ENCODE peak calls at places on chromosomes 3 and 15, in six cellular contexts. Y is cardiac fibroblast, Q is Calu3, Z is AML-193, I is NCI-H1694, W is HEK293T. S is an unnamed sample.

GRCh38 chr15:90106522-90107117 is 4.4 kb upstream of the IDH2 start:
- DNase-seq in Y (peak; percentile 50), Q (peak; percentile 56), Z (no peak), I (no peak), W (no peak), S (no peak)

GRCh38 chr3:177263615-177264365 is 66.5 kb upstream of the TBL1XR1 start:
- DNase-seq in Y (peak; percentile 13), Q (no peak), Z (peak; percentile 63), I (no peak), W (no peak), S (no peak)

GRCh38 chr3:74607803-74608202 is 6.7 kb downstream of the CNTN3 start:
- DNase-seq in Y (no peak), Q (no peak), Z (no peak), I (no peak), W (no peak), S (no peak)

GRCh38 chr3:108202834-108203233 is 19.4 kb downstream of the IFT57 start:
- DNase-seq in Y (peak; percentile 65), Q (no peak), Z (no peak), I (no peak), W (peak; percentile 8), S (no peak)

GRCh38 chr15:65666257-65666656 is 44.5 kb downstream of the SLC24A1 start:
- DNase-seq in Y (peak; percentile 91), Q (no peak), Z (no peak), I (no peak), W (no peak), S (no peak)

GRCh38 chr3:108488631-108489030 is 21.8 kb downstream of the MYH15 start:
- DNase-seq in Y (peak; percentile 82), Q (no peak), Z (no peak), I (no peak), W (no peak), S (no peak)

GRCh38 chr15:90078965-90079364 is 23.3 kb downstream of the IDH2 start:
- DNase-seq in Y (no peak), Q (no peak), Z (no peak), I (no peak), W (no peak), S (no peak)

GRCh38 chr3:157948605-157949383 is 157.4 kb downstream of the SHOX2 start:
- DNase-seq in Y (no peak), Q (no peak), Z (no peak), I (no peak), W (peak; percentile 9), S (no peak)

GRCh38 chr3:119628390-119628789 is 30.7 kb downstream of the PLA1A start:
- DNase-seq in Y (no peak), Q (no peak), Z (no peak), I (no peak), W (no peak), S (no peak)

GRCh38 chr15:101258238-101259144 is 6.6 kb upstream of the CHSY1 start:
- DNase-seq in Y (peak; percentile 88), Q (peak; percentile 75), Z (peak; percentile 61), I (peak; percentile 34), W (peak; percentile 62), S (peak; percentile 21)

GRCh38 chr3:37540786-37541185 is 320.9 kb upstream of the CTDSPL start:
- DNase-seq in Y (no peak), Q (no peak), Z (no peak), I (peak; percentile 7), W (no peak), S (no peak)

GRCh38 chr3:175865724-175866123 is 1006.6 kb downstream of the NAALADL2 start:
- DNase-seq in Y (no peak), Q (no peak), Z (no peak), I (no peak), W (no peak), S (no peak)

GRCh38 chr15:49154799-49155109 is 645 bp downstream of the COPS2 start:
- DNase-seq in Y (no peak), Q (no peak), Z (no peak), I (no peak), W (no peak), S (no peak)

GRCh38 chr15:62105266-62105665 is 38.5 kb downstream of the C2CD4A start:
- DNase-seq in Y (no peak), Q (no peak), Z (no peak), I (no peak), W (no peak), S (no peak)

GRCh38 chr3:125367403-125368230 is 7.5 kb downstream of the ZNF148 start:
- DNase-seq in Y (peak; percentile 55), Q (no peak), Z (no peak), I (no peak), W (no peak), S (no peak)

GRCh38 chr15:53307952-53308624 is 451.4 kb downstream of the WDR72 start:
- DNase-seq in Y (no peak), Q (no peak), Z (no peak), I (no peak), W (no peak), S (no peak)

GRCh38 chr3:33940149-33940548 is 141.7 kb downstream of the PDCD6IP start:
- DNase-seq in Y (peak; percentile 45), Q (no peak), Z (no peak), I (no peak), W (no peak), S (no peak)

GRCh38 chr3:101171797-101172196 is 148.6 kb downstream of the IMPG2 start:
- DNase-seq in Y (no peak), Q (no peak), Z (no peak), I (no peak), W (no peak), S (no peak)

GRCh38 chr3:126461450-126462070 is 14.1 kb downstream of the ZXDC start:
- DNase-seq in Y (no peak), Q (no peak), Z (no peak), I (no peak), W (no peak), S (no peak)

GRCh38 chr15:39127925-39128617 is 452.8 kb upstream of the THBS1 start:
- DNase-seq in Y (peak; percentile 98), Q (peak; percentile 58), Z (no peak), I (no peak), W (no peak), S (no peak)

GRCh38 chr15:48939686-48940085 is 24.0 kb downstream of the SHC4 start:
- DNase-seq in Y (peak; percentile 98), Q (no peak), Z (no peak), I (no peak), W (no peak), S (no peak)

GRCh38 chr3:79878697-79879096 is 110.9 kb upstream of the ROBO1 start:
- DNase-seq in Y (no peak), Q (no peak), Z (no peak), I (no peak), W (no peak), S (no peak)

GRCh38 chr3:58116161-58116955 is 94.4 kb downstream of the DNASE1L3 start:
- DNase-seq in Y (no peak), Q (peak; percentile 2), Z (no peak), I (no peak), W (no peak), S (no peak)

GRCh38 chr15:65857718-65858402 is 11.4 kb upstream of the RAB11A start:
- DNase-seq in Y (no peak), Q (no peak), Z (no peak), I (no peak), W (no peak), S (no peak)

GRCh38 chr3:51945031-51945840 is 3.1 kb downstream of the PARP3 start:
- DNase-seq in Y (no peak), Q (no peak), Z (no peak), I (no peak), W (no peak), S (no peak)

GRCh38 chr3:159977295-159977694 is 11.3 kb upstream of the IL12A start:
- DNase-seq in Y (no peak), Q (no peak), Z (no peak), I (no peak), W (no peak), S (no peak)

GRCh38 chr3:49110780-49111179 is 6.2 kb upstream of the QARS1 start:
- DNase-seq in Y (no peak), Q (no peak), Z (no peak), I (no peak), W (no peak), S (no peak)

GRCh38 chr3:71051893-71052687 is 531.4 kb downstream of the FOXP1 start:
- DNase-seq in Y (peak; percentile 60), Q (no peak), Z (no peak), I (no peak), W (no peak), S (no peak)

GRCh38 chr3:133747907-133748639 is 1.9 kb downstream of the TF start:
- DNase-seq in Y (no peak), Q (no peak), Z (no peak), I (no peak), W (no peak), S (no peak)

GRCh38 chr3:151538706-151539403 is 78.0 kb upstream of the IGSF10 start:
- DNase-seq in Y (no peak), Q (no peak), Z (no peak), I (peak; percentile 74), W (no peak), S (peak; percentile 29)

GRCh38 chr3:83890763-83891135 is 1068.0 kb upstream of the CADM2 start:
- DNase-seq in Y (no peak), Q (no peak), Z (no peak), I (no peak), W (no peak), S (no peak)

GRCh38 chr3:101017048-101017447 is 23.8 kb upstream of the ABI3BP start:
- DNase-seq in Y (peak; percentile 61), Q (no peak), Z (no peak), I (no peak), W (no peak), S (no peak)

GRCh38 chr15:78315686-78316085 is 16.3 kb upstream of the SKIC8 start:
- DNase-seq in Y (no peak), Q (peak; percentile 35), Z (peak; percentile 19), I (no peak), W (peak; percentile 66), S (no peak)

GRCh38 chr15:29136815-29137214 is 132.8 kb downstream of the NSMCE3 start:
- DNase-seq in Y (no peak), Q (no peak), Z (no peak), I (no peak), W (no peak), S (no peak)

GRCh38 chr3:172635588-172635987 is 75.3 kb downstream of the NCEH1 start:
- DNase-seq in Y (peak; percentile 31), Q (peak; percentile 53), Z (no peak), I (no peak), W (no peak), S (no peak)

GRCh38 chr15:90557147-90557546 is 27.4 kb downstream of the CRTC3 start:
- DNase-seq in Y (no peak), Q (no peak), Z (no peak), I (no peak), W (no peak), S (no peak)

GRCh38 chr3:72523409-72524172 is 324.7 kb downstream of the SHQ1 start:
- DNase-seq in Y (no peak), Q (no peak), Z (peak; percentile 99), I (no peak), W (no peak), S (peak; percentile 86)